ENCODE peak calls at places on chromosome 22, in five cellular contexts. One of them, this sample, is unnamed.

GRCh38 chr22:30438559-30438958 is 13.0 kb downstream of the MTFP1 start:
- DNase-seq in heart left ventricle: no peak
- DNase-seq in AG04450: no peak
- DNase-seq in tibial artery: no peak
- DNase-seq in keratinocyte: no peak
- DNase-seq in this sample: no peak

GRCh38 chr22:37126882-37127281 is 17.4 kb upstream of the TMPRSS6 start:
- DNase-seq in heart left ventricle: no peak
- DNase-seq in AG04450: no peak
- DNase-seq in tibial artery: no peak
- DNase-seq in keratinocyte: no peak
- DNase-seq in this sample: no peak

GRCh38 chr22:38645430-38645829 is 10.8 kb downstream of the FAM227A start:
- DNase-seq in heart left ventricle: no peak
- DNase-seq in AG04450: no peak
- DNase-seq in tibial artery: no peak
- DNase-seq in keratinocyte: no peak
- DNase-seq in this sample: no peak

GRCh38 chr22:35842954-35843353 is 125.3 kb downstream of the APOL5 start:
- DNase-seq in heart left ventricle: no peak
- DNase-seq in AG04450: no peak
- DNase-seq in tibial artery: no peak
- DNase-seq in keratinocyte: no peak
- DNase-seq in this sample: no peak

GRCh38 chr22:43921361-43921760 is 2.2 kb upstream of the PNPLA3 start:
- DNase-seq in heart left ventricle: no peak
- DNase-seq in AG04450: no peak
- DNase-seq in tibial artery: no peak
- DNase-seq in keratinocyte: no peak
- DNase-seq in this sample: no peak

GRCh38 chr22:49887716-49888115 is 30.5 kb downstream of the ALG12 start:
- DNase-seq in heart left ventricle: no peak
- DNase-seq in AG04450: no peak
- DNase-seq in tibial artery: no peak
- DNase-seq in keratinocyte: no peak
- DNase-seq in this sample: no peak

GRCh38 chr22:38345782-38346181 is 28.5 kb upstream of the CSNK1E start:
- DNase-seq in heart left ventricle: peak
- DNase-seq in AG04450: no peak
- DNase-seq in tibial artery: no peak
- DNase-seq in keratinocyte: no peak
- DNase-seq in this sample: no peak

GRCh38 chr22:30877662-30878515 is 90.7 kb downstream of the MORC2 start:
- DNase-seq in heart left ventricle: peak
- DNase-seq in AG04450: no peak
- DNase-seq in tibial artery: no peak
- DNase-seq in keratinocyte: no peak
- DNase-seq in this sample: no peak

GRCh38 chr22:21571679-21572078 is 4.2 kb downstream of the UBE2L3 start:
- DNase-seq in heart left ventricle: no peak
- DNase-seq in AG04450: no peak
- DNase-seq in tibial artery: no peak
- DNase-seq in keratinocyte: no peak
- DNase-seq in this sample: no peak

GRCh38 chr22:27170491-27170890 is 513.1 kb downstream of the MIAT start:
- DNase-seq in heart left ventricle: no peak
- DNase-seq in AG04450: no peak
- DNase-seq in tibial artery: peak
- DNase-seq in keratinocyte: no peak
- DNase-seq in this sample: no peak

GRCh38 chr22:43562843-43563242 is 151.0 kb downstream of the MPPED1 start:
- DNase-seq in heart left ventricle: no peak
- DNase-seq in AG04450: no peak
- DNase-seq in tibial artery: no peak
- DNase-seq in keratinocyte: no peak
- DNase-seq in this sample: no peak

GRCh38 chr22:29936186-29936585 is 53.2 kb downstream of the MTMR3 start:
- DNase-seq in heart left ventricle: no peak
- DNase-seq in AG04450: no peak
- DNase-seq in tibial artery: no peak
- DNase-seq in keratinocyte: no peak
- DNase-seq in this sample: no peak

GRCh38 chr22:27377901-27378300 is 423.7 kb downstream of the MN1 start:
- DNase-seq in heart left ventricle: no peak
- DNase-seq in AG04450: no peak
- DNase-seq in tibial artery: no peak
- DNase-seq in keratinocyte: no peak
- DNase-seq in this sample: no peak

GRCh38 chr22:37904572-37905533 is 1.2 kb upstream of the MICALL1 start:
- DNase-seq in heart left ventricle: peak
- DNase-seq in AG04450: peak
- DNase-seq in tibial artery: peak
- DNase-seq in keratinocyte: peak
- DNase-seq in this sample: no peak

GRCh38 chr22:50206599-50206998 is 5.8 kb downstream of the SELENOO start:
- DNase-seq in heart left ventricle: no peak
- DNase-seq in AG04450: no peak
- DNase-seq in tibial artery: no peak
- DNase-seq in keratinocyte: no peak
- DNase-seq in this sample: no peak

GRCh38 chr22:30485362-30485988 is 13.7 kb upstream of the SEC14L3 start:
- DNase-seq in heart left ventricle: peak
- DNase-seq in AG04450: peak
- DNase-seq in tibial artery: peak
- DNase-seq in keratinocyte: peak
- DNase-seq in this sample: no peak

GRCh38 chr22:27412866-27413445 is 388.6 kb downstream of the MN1 start:
- DNase-seq in heart left ventricle: no peak
- DNase-seq in AG04450: no peak
- DNase-seq in tibial artery: no peak
- DNase-seq in keratinocyte: peak
- DNase-seq in this sample: no peak

GRCh38 chr22:28981818-28982499 is 79.7 kb downstream of the C22orf31 start:
- DNase-seq in heart left ventricle: no peak
- DNase-seq in AG04450: no peak
- DNase-seq in tibial artery: no peak
- DNase-seq in keratinocyte: no peak
- DNase-seq in this sample: no peak

GRCh38 chr22:37561209-37562048 is 1.1 kb downstream of the CDC42EP1 start:
- DNase-seq in heart left ventricle: peak
- DNase-seq in AG04450: peak
- DNase-seq in tibial artery: peak
- DNase-seq in keratinocyte: no peak
- DNase-seq in this sample: no peak

GRCh38 chr22:31768422-31769059 is 14.7 kb downstream of the DEPDC5 start:
- DNase-seq in heart left ventricle: no peak
- DNase-seq in AG04450: no peak
- DNase-seq in tibial artery: no peak
- DNase-seq in keratinocyte: no peak
- DNase-seq in this sample: no peak

DNA sequence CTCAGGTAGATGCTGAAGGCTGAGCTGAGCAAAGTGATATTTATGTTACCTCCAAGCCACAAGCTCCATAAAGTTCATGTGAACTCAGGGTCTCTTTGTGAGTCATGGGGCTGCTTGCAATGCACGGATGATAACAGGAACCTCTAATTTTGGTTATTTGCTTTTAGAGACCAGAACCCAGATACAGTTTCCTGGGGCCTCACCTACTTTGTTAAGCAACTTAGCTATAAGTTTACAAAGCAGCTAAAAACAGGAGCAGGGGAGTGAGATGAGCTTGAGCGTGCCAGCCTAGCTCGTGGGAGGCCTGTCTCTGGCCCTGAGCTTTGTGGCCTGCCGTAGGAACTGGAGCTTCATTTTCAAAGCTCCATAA is 29.2 kb downstream of the SREBF2 start:
- DNase-seq in heart left ventricle: no peak
- DNase-seq in AG04450: no peak
- DNase-seq in tibial artery: no peak
- DNase-seq in keratinocyte: no peak
- DNase-seq in this sample: peak
- H3K4me3 ChIP-seq in heart left ventricle: no peak
- H3K4me3 ChIP-seq in AG04450: no peak
- H3K4me3 ChIP-seq in tibial artery: no peak
- H3K4me3 ChIP-seq in keratinocyte: no peak
- H3K4me3 ChIP-seq in this sample: peak

GRCh38 chr22:47837703-47838102 is 1075.3 kb downstream of the TBC1D22A start:
- DNase-seq in heart left ventricle: no peak
- DNase-seq in AG04450: no peak
- DNase-seq in tibial artery: no peak
- DNase-seq in keratinocyte: no peak
- DNase-seq in this sample: no peak
- TF ChIP-seq CTCF in heart left ventricle: peak
- TF ChIP-seq CTCF in AG04450: peak
- TF ChIP-seq CTCF in tibial artery: no peak
- TF ChIP-seq CTCF in keratinocyte: peak
- TF ChIP-seq CTCF in this sample: peak

DNA sequence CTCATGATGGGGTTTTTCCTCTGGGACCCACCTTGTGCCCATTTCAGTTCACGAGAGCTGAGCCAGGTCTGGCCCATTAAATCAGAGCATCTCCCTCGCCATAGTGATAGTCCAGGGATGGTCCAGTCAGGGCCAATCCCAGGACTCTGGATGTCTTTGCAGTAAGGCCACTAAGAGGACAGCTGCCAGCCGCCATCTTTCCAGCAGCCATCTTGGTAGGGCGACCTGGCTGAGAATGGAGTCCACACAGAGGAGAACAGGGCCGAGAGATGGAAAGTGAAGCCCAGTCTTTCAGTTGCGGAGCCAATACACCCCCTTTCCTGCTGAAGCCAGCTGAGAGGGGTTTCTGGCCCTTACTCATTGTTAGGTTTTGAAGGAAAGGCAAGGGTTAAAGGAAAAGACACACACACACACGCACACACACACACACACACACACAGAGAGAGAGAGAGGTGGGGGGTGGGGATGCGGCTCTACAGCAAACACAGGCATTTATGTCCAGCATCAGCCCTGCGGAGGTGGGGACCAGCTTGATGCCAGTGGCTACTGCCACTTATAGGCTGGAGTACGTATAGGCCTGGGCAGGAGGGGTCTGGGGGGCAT is 12.4 kb upstream of the KIAA0930 start:
- DNase-seq in heart left ventricle: no peak
- DNase-seq in AG04450: no peak
- DNase-seq in tibial artery: no peak
- DNase-seq in keratinocyte: no peak
- DNase-seq in this sample: no peak
- H3K4me3 ChIP-seq in heart left ventricle: no peak
- H3K4me3 ChIP-seq in AG04450: no peak
- H3K4me3 ChIP-seq in tibial artery: no peak
- H3K4me3 ChIP-seq in keratinocyte: no peak
- H3K4me3 ChIP-seq in this sample: no peak

GRCh38 chr22:40156001-40156516 is 21.7 kb upstream of the TNRC6B start:
- DNase-seq in heart left ventricle: no peak
- DNase-seq in AG04450: no peak
- DNase-seq in tibial artery: no peak
- DNase-seq in keratinocyte: no peak
- DNase-seq in this sample: no peak
- TF ChIP-seq CTCF in heart left ventricle: no peak
- TF ChIP-seq CTCF in AG04450: peak
- TF ChIP-seq CTCF in tibial artery: peak
- TF ChIP-seq CTCF in keratinocyte: peak
- TF ChIP-seq CTCF in this sample: no peak

GRCh38 chr22:45428391-45429385 is 15.2 kb downstream of the RIBC2 start:
- DNase-seq in heart left ventricle: no peak
- DNase-seq in AG04450: no peak
- DNase-seq in tibial artery: peak
- DNase-seq in keratinocyte: no peak
- DNase-seq in this sample: no peak
- H3K4me3 ChIP-seq in heart left ventricle: no peak
- H3K4me3 ChIP-seq in AG04450: no peak
- H3K4me3 ChIP-seq in tibial artery: no peak
- H3K4me3 ChIP-seq in keratinocyte: no peak
- H3K4me3 ChIP-seq in this sample: no peak

DNA sequence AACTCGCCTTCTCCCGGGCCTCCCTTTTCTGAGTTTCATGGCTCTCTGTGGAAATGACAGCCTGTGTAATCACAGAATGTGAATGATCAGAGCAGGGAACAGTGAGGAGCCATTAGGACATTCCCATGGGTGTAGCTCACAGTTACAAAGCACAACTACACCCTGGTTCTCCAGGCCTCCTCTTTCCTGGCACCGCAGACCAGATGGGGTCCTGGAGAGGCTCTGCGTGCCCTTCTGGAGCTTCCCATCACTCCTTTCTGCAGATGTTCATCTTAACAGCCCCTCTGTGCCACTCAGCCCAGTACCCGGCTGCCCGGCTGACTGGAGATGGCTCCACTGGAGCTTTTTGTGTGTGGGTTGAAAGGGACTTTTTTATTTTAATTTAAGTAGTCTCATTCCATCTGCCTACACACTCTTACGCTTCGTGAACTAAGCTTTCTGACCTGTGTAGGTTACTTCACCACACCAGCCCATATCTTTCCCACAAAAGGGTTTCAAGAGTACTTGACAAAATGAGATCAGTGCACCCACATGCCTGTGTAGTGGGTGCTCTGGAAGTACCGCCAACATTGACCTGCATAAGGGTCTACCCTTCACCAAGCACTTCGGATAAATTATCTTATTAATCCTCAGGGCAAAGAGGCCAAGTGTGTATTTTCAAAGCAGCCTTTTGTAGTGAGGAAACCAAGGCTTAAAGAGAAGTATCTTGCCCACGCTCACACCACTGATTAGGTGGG is 29.8 kb downstream of the SREBF2 start:
- DNase-seq in heart left ventricle: no peak
- DNase-seq in AG04450: no peak
- DNase-seq in tibial artery: no peak
- DNase-seq in keratinocyte: no peak
- DNase-seq in this sample: peak
- TF ChIP-seq CTCF in heart left ventricle: no peak
- TF ChIP-seq CTCF in AG04450: no peak
- TF ChIP-seq CTCF in tibial artery: no peak
- TF ChIP-seq CTCF in keratinocyte: no peak
- TF ChIP-seq CTCF in this sample: no peak

DNA sequence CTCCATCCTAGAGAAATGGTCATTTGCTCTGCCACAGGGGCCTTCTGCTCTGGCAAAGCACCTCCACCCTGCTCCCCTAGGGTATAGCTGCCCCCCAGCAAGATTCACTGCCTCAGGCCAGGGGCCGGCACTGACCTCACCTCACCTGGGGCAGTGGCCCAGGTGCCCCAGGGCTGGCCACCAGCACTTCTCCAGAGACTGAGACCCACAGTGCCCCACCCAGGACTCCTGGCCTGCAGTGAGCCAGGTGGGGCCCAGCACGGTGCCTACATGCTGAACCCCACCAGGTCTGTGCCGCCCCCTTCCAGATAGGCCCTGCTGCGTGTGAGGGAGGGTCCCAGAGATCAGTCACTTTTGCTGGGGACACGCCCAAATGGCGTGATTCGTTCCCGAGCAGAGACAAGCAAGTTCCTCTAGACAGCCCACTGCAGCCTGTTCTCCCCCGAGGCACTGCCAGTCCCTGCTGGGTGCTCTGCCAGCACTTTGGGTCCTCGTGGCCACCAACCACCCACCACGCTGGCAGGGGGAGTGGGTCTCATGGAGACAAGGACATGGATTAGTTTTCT is 10.7 kb downstream of the GNB1L start:
- DNase-seq in heart left ventricle: no peak
- DNase-seq in AG04450: no peak
- DNase-seq in tibial artery: no peak
- DNase-seq in keratinocyte: no peak
- DNase-seq in this sample: no peak
- H3K4me3 ChIP-seq in heart left ventricle: no peak
- H3K4me3 ChIP-seq in AG04450: no peak
- H3K4me3 ChIP-seq in tibial artery: no peak
- H3K4me3 ChIP-seq in keratinocyte: no peak
- H3K4me3 ChIP-seq in this sample: no peak

This sample was measured in GM12864.